ENCODE peak calls at places on chromosomes 6 and 20, in seven cellular contexts. W, M, X, D, L, K and Y are unnamed samples.

GRCh38 chr6:127459231-127459641 is at the start of gene KIAA0408:
- DNase-seq in W (peak; percentile 44), M (no peak), X (peak; percentile 31), D (peak; percentile 40), L (peak; percentile 78), K (peak; percentile 67), Y (no peak)

GRCh38 chr6:117908246-117909107 is 1.4 kb downstream of the SLC35F1 start:
- DNase-seq in W (no peak), M (no peak), X (no peak), D (no peak), L (no peak), K (no peak), Y (no peak)

GRCh38 chr20:17202668-17203067 is 24.2 kb upstream of the PCSK2 start:
- DNase-seq in W (peak; percentile 27), M (no peak), X (no peak), D (no peak), L (no peak), K (no peak), Y (no peak)

GRCh38 chr6:142013286-142013685 is 119.4 kb upstream of the GJE1 start:
- DNase-seq in W (no peak), M (no peak), X (peak; percentile 96), D (no peak), L (peak; percentile 82), K (no peak), Y (no peak)

GRCh38 chr6:79650943-79651342 is 19.8 kb downstream of the SH3BGRL2 start:
- DNase-seq in W (no peak), M (no peak), X (no peak), D (peak; percentile 18), L (no peak), K (no peak), Y (no peak)

GRCh38 chr6:34243131-34243771 is 5.6 kb downstream of the SMIM29 start:
- DNase-seq in W (no peak), M (no peak), X (no peak), D (peak; percentile 11), L (no peak), K (peak; percentile 14), Y (no peak)

GRCh38 chr6:169808608-169808967 is 57.2 kb downstream of the ERMARD start:
- DNase-seq in W (no peak), M (no peak), X (no peak), D (no peak), L (no peak), K (no peak), Y (peak; percentile 7)

GRCh38 chr6:48817714-48818113 is 645.3 kb downstream of the MMUT start:
- DNase-seq in W (no peak), M (no peak), X (peak; percentile 90), D (no peak), L (peak; percentile 52), K (no peak), Y (no peak)

GRCh38 chr6:31042801-31043200 is 32.5 kb downstream of the MUC22 start:
- DNase-seq in W (peak; percentile 37), M (peak; percentile 52), X (peak; percentile 47), D (peak; percentile 54), L (peak; percentile 68), K (peak; percentile 54), Y (no peak)

GRCh38 chr20:38139919-38140753 is 24.9 kb downstream of the TGM2 start:
- DNase-seq in W (no peak), M (no peak), X (no peak), D (no peak), L (peak; percentile 38), K (peak; percentile 45), Y (no peak)

GRCh38 chr6:149190228-149190831 is 127.2 kb upstream of the TAB2 start:
- DNase-seq in W (no peak), M (peak; percentile 67), X (peak; percentile 40), D (peak; percentile 38), L (peak; percentile 28), K (peak; percentile 72), Y (no peak)

GRCh38 chr20:52231230-52231746 is 39.7 kb upstream of the ZFP64 start:
- DNase-seq in W (no peak), M (no peak), X (no peak), D (no peak), L (no peak), K (no peak), Y (no peak)

GRCh38 chr6:134619789-134620188 is 301.9 kb upstream of the SGK1 start:
- DNase-seq in W (no peak), M (no peak), X (peak; percentile 65), D (no peak), L (peak; percentile 58), K (no peak), Y (no peak)

GRCh38 chr6:26270121-26270861 is 94.7 kb upstream of the BTN3A2 start:
- DNase-seq in W (no peak), M (no peak), X (peak; percentile 32), D (no peak), L (no peak), K (no peak), Y (no peak)

GRCh38 chr6:135583256-135583758 is 85.8 kb upstream of the AHI1 start:
- DNase-seq in W (no peak), M (no peak), X (peak; percentile 74), D (no peak), L (peak; percentile 13), K (no peak), Y (no peak)

GRCh38 chr6:92469429-92469828 is 949.9 kb downstream of the EPHA7 start:
- DNase-seq in W (no peak), M (no peak), X (no peak), D (no peak), L (no peak), K (no peak), Y (no peak)

GRCh38 chr20:9616455-9616805 is 102.0 kb downstream of the LAMP5 start:
- DNase-seq in W (no peak), M (no peak), X (no peak), D (no peak), L (no peak), K (no peak), Y (no peak)

GRCh38 chr6:137830562-137830961 is 36.5 kb upstream of the TNFAIP3 start:
- DNase-seq in W (no peak), M (no peak), X (peak; percentile 66), D (no peak), L (peak; percentile 37), K (no peak), Y (no peak)

GRCh38 chr6:149864578-149865535 is 698 bp upstream of the LRP11 start:
- DNase-seq in W (peak; percentile 21), M (peak; percentile 51), X (peak; percentile 72), D (peak; percentile 52), L (peak; percentile 78), K (no peak), Y (no peak)

GRCh38 chr6:149264629-149265028 is 52.9 kb upstream of the TAB2 start:
- DNase-seq in W (no peak), M (peak; percentile 71), X (no peak), D (no peak), L (no peak), K (no peak), Y (no peak)

GRCh38 chr6:135970750-135971149 is 119.2 kb downstream of the PDE7B start:
- DNase-seq in W (no peak), M (no peak), X (no peak), D (no peak), L (no peak), K (no peak), Y (no peak)

GRCh38 chr6:143279385-143279784 is 171.1 kb downstream of the ADAT2 start:
- DNase-seq in W (peak; percentile 14), M (no peak), X (peak; percentile 27), D (peak; percentile 28), L (peak; percentile 40), K (no peak), Y (no peak)

GRCh38 chr6:155341130-155341828 is 27.0 kb upstream of the TFB1M start:
- DNase-seq in W (no peak), M (no peak), X (peak; percentile 15), D (no peak), L (peak; percentile 35), K (no peak), Y (no peak)

GRCh38 chr20:5222919-5223634 is 93.7 kb downstream of the PROKR2 start:
- DNase-seq in W (peak; percentile 54), M (peak; percentile 57), X (peak; percentile 60), D (peak; percentile 74), L (peak; percentile 71), K (peak; percentile 67), Y (peak; percentile 21)
- TF ChIP-seq CTCF in W (peak; percentile 87), M (peak; percentile 72), X (peak; percentile 84), D (peak; percentile 89), L (peak; percentile 96), K (peak; percentile 85), Y (peak; percentile 83)

DNA sequence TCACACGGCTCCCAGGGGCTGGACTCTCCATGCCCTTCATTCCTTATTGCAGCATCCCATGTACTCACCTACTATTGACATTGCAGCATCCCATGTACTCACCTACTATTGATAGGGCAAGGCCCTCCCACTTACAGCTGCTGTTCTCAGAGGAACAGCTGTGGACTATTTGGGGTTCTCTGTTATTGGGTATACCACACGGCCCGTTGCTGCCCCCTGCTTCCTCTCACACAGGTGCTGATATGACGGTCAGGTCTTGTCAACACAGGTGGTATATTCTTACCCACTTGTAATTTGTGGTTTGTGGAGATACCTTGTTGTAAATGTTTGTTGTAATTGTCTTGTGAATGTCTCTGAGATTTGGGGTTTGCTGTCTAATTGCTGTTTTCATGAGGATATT is 18.8 kb downstream of the ALDH5A1 start:
- DNase-seq in W (no peak), M (no peak), X (no peak), D (no peak), L (no peak), K (no peak), Y (no peak)
- TF ChIP-seq CTCF in W (no peak), M (no peak), X (no peak), D (no peak), L (no peak), K (no peak), Y (no peak)

DNA sequence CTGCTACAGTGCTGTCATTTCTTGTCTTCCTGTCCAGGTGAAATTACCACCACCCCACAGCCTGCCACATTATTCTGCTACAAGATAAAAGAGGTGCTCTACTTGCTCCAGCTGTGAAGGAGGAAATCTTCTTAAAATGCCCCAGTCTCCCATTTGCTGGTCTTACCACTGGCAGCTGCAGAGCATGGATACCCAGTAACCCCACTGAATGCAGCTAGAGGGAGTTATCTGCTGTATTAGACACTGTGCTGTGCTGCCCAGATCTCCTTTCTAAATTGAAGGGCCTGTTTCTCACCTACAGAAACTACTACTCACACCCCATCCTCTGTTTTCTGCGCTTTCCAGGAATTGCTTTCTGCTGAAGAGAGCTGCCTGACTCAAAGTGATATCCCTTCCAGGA is 517.8 kb downstream of the PKHD1 start:
- DNase-seq in W (no peak), M (no peak), X (no peak), D (no peak), L (no peak), K (no peak), Y (no peak)
- TF ChIP-seq CTCF in W (no peak), M (no peak), X (peak; percentile 16), D (no peak), L (no peak), K (no peak), Y (no peak)

DNA sequence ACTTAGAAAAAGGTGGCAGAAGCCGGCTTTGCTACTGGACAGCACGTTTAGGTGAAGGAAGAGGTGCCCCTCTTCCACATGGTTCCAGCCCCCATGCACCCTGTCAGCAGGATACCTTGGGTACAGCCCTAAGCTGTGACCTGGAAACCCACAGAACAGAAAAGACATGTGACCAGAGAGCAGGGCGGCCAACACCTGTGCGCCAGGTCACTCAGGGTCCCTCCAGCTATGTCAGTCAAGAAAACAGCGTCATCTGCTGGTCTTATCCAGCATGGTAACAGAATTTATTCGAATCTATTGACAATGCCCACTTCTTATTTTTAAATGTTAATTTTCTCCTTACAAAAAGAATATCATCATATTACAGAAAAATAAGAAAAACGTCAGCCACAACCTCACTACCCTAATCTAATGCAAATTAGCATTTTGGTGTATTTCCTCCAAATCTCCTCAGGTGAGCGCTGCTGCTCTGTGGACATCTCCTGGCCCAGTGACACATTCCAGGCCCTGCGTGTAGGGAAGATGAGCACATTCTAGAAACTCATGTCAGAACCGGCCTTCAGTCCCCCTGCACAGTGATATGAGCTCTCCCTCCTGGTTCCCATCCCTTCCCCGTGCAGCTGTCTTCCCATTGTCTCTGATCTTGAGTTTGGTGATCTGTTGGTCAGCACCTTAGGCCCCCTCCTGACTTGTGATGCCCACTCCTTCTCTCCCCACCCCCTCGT is 37.2 kb downstream of the GTF2H5 start:
- DNase-seq in W (no peak), M (no peak), X (no peak), D (no peak), L (no peak), K (no peak), Y (no peak)
- TF ChIP-seq CTCF in W (peak; percentile 55), M (no peak), X (peak; percentile 50), D (peak; percentile 55), L (peak; percentile 50), K (peak; percentile 40), Y (no peak)